ENCODE peak calls at places on chromosome 10, in eight cellular contexts. Q is left lung; F is transverse colon; R is CD4-positive, CD25-positive, alpha-beta regulatory T cell; U is heart right ventricle; Y is endodermal cell; W is mammary epithelial cell; I is cardiac muscle cell. L is an unnamed sample.
A peak's percentile ranks its signal among the peaks of the same experiment; 100 is the strongest.

GRCh38 chr10:95303950-95304349 is 13.1 kb upstream of the PDLIM1 start:
- DNase-seq in Q (no peak), F (no peak), R (no peak), U (no peak), Y (no peak), W (no peak), I (no peak), L (no peak)

GRCh38 chr10:102603946-102604345 is 40.3 kb upstream of the TRIM8 start:
- DNase-seq in Q (no peak), F (no peak), R (no peak), U (no peak), Y (no peak), W (no peak), I (no peak), L (no peak)

GRCh38 chr10:103884681-103885139 is 29.3 kb upstream of the SH3PXD2A start:
- DNase-seq in Q (no peak), F (peak; percentile 30), R (peak; percentile 39), U (peak; percentile 32), Y (peak; percentile 84), W (peak; percentile 73), I (peak; percentile 76), L (peak; percentile 49)

GRCh38 chr10:10361486-10361885 is 656.2 kb upstream of the CELF2 start:
- DNase-seq in Q (no peak), F (no peak), R (no peak), U (no peak), Y (peak; percentile 64), W (no peak), I (no peak), L (no peak)

GRCh38 chr10:103759100-103759781 is 96.1 kb downstream of the SH3PXD2A start:
- DNase-seq in Q (no peak), F (peak; percentile 57), R (peak; percentile 81), U (peak; percentile 85), Y (no peak), W (peak; percentile 76), I (peak; percentile 60), L (no peak)

GRCh38 chr10:110324201-110324804 is 19.6 kb upstream of the SMNDC1 start:
- DNase-seq in Q (no peak), F (no peak), R (no peak), U (no peak), Y (peak; percentile 62), W (no peak), I (no peak), L (no peak)

GRCh38 chr10:98449287-98449686 is 2.6 kb upstream of the HPS1 start:
- DNase-seq in Q (no peak), F (no peak), R (no peak), U (no peak), Y (no peak), W (no peak), I (no peak), L (no peak)

GRCh38 chr10:52653510-52653909 is 119.1 kb downstream of the MBL2 start:
- DNase-seq in Q (no peak), F (no peak), R (no peak), U (peak; percentile 18), Y (no peak), W (no peak), I (peak; percentile 14), L (no peak)

GRCh38 chr10:69865450-69865849 is 63.7 kb downstream of the COL13A1 start:
- DNase-seq in Q (no peak), F (no peak), R (no peak), U (no peak), Y (no peak), W (peak; percentile 44), I (no peak), L (no peak)
- H3K4me1 ChIP-seq in Q (peaks cover 9% of the 10 kb centered on the region), F (peaks cover 47% of the 10 kb centered on the region), R (no peaks in the 10 kb centered on the region), U (peaks cover 25% of the 10 kb centered on the region), Y (peaks cover 11% of the 10 kb centered on the region), W (peaks cover 88% of the 10 kb centered on the region), I (peaks cover 33% of the 10 kb centered on the region), L (peaks cover 10% of the 10 kb centered on the region)

GRCh38 chr10:5904227-5904626 is 14.2 kb downstream of the FBH1 start:
- DNase-seq in Q (no peak), F (peak; percentile 26), R (peak; percentile 43), U (no peak), Y (no peak), W (no peak), I (peak; percentile 63), L (no peak)
- H3K4me3 ChIP-seq in Q (no peak overlapping the region), F (no peak overlapping the region), R (no peak overlapping the region), U (no peak overlapping the region), Y (no peak overlapping the region), W (no peak overlapping the region), I (no peak overlapping the region), L (no peak overlapping the region)

DNA sequence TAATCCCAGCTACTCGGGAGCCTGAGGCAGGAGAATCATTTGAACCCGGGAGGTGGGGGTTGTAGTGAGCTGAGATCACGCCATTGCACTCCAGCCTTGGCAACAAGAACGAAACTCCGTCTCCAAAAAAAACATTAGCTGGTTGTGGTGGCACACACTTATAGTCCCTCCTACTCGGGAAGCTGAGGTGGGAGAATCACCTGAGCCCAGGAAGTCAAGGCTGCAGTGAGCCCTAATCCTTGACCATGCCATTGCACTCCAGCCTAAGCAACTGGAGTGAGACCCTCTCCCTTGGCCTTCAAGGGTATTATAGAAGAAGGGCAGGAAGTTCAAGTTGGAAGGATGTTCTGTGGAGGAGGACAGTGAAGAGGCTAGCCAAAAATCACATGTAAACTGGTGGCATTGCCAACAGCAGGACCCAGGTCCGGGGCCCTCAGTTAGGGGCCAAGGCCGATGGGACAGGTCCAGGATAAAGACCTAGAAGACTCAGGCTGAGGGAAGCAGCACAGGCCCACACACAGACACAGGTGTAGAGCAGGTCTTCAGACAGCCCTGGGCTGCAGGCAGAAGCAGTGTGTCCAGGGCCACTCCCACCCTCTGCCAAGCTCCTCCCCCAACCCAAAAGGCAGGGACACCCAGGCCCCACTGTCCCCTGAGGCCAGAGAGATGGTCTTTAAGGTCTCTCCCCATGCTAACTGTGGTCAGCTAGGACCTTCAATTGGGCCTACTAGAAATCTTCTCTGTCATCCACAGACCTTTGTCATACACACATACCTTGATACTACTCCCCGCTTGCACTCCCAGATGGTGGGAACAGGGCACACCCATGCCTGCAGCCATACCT is 8.4 kb upstream of the SAMD8 start:
- DNase-seq in Q (no peak), F (no peak), R (no peak), U (no peak), Y (peak; percentile 46), W (no peak), I (no peak), L (no peak)
- H3K27ac ChIP-seq in Q (no peak overlapping the region), F (no peak overlapping the region), R (no peak overlapping the region), U (no peak overlapping the region), Y (no peak overlapping the region), W (no peak overlapping the region), I (no peak overlapping the region), L (no peak overlapping the region)

DNA sequence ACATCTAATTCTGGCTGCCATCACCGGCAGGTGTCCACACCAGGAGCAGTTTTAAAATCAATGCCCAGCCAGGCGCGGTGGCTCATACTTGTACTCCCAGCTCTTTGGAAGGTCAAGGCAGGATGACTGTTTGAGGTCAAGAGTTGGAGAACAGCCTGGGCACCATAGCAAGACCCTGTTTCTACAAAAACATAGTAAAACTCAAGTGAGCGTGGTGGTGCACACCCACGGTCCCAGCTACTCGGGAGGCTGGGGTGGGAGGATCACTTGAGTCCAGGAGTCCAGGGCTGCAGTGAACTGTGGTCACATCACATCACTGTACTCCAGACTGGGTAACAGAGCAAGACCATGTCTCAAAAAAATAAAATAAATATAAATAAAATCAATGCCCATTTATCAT is 193.1 kb downstream of the FAM107B start:
- DNase-seq in Q (no peak), F (no peak), R (no peak), U (no peak), Y (no peak), W (no peak), I (no peak), L (no peak)
- H3K4me1 ChIP-seq in Q (peaks cover 10% of the 10 kb centered on the region), F (peaks cover 10% of the 10 kb centered on the region), R (peaks cover 87% of the 10 kb centered on the region), U (peaks cover 14% of the 10 kb centered on the region), Y (peaks cover 16% of the 10 kb centered on the region), W (peaks cover 4% of the 10 kb centered on the region), I (no peaks in the 10 kb centered on the region), L (no peaks in the 10 kb centered on the region)

GRCh38 chr10:49395741-49396665 is at the start of gene DRGX:
- DNase-seq in Q (no peak), F (no peak), R (no peak), U (no peak), Y (peak; percentile 73), W (no peak), I (peak; percentile 7), L (no peak)
- H3K4me3 ChIP-seq in Q (no peak within 1 kb of the TSS), F (no peak within 1 kb of the TSS), R (no peak within 1 kb of the TSS), U (no peak within 1 kb of the TSS), Y (peak within 1 kb of the TSS; percentile 70), W (no peak within 1 kb of the TSS), I (no peak within 1 kb of the TSS), L (no peak within 1 kb of the TSS)

DNA sequence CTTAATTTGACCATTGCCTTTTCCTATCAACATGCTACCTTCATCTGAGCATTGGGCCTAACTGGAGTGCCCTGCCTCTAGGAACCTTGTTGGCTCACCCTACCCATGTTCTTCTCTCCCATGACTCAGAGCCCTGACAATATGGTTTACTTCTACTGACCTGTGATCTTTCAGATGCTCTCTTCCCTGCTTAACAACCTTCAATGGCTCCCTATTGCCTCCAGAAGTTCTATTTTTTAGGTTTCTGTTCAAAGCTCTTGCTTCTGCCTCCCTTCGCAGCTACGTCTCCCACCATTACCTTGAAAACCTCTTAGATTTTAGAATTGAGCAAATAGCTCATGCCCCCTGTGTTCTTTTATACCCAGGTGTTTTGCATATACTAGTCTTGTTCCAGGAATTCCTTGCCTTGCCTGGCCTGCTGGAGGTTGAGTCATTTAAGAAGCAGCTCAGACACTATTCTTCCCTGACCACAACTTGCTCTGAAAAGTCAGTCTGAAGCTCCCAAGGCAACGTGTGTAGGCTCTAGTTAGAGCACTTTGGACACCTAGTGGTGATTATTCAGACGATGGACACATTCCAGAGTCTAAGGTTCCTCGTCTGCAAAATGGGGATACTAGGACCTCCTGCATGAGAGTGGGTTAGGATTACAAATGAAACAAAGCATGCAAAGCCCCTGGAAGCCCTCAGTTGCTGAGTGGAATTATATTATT is 64.4 kb upstream of the EMX2 start:
- DNase-seq in Q (no peak), F (no peak), R (no peak), U (no peak), Y (no peak), W (peak; percentile 91), I (no peak), L (no peak)
- H3K27ac ChIP-seq in Q (no peak overlapping the region), F (peak overlapping the region; percentile 57), R (no peak overlapping the region), U (no peak overlapping the region), Y (no peak overlapping the region), W (no peak overlapping the region), I (no peak overlapping the region), L (no peak overlapping the region)

L was measured in thyroid gland.